ENCODE peak calls at places on chromosomes 7 and 10, in four cellular contexts. One of them, this sample, is unnamed.

GRCh38 chr10:91559170-91559569 is 73.7 kb downstream of the PPP1R3C start:
- DNase-seq in IMR-90: no peak
- DNase-seq in neuronal stem cell: no peak
- DNase-seq in mesendoderm: no peak
- DNase-seq in this sample: no peak

GRCh38 chr7:153939654-153940053 is 112.5 kb upstream of the DPP6 start:
- DNase-seq in IMR-90: no peak
- DNase-seq in neuronal stem cell: no peak
- DNase-seq in mesendoderm: no peak
- DNase-seq in this sample: no peak

GRCh38 chr7:21304836-21305235 is 123.0 kb upstream of the SP4 start:
- DNase-seq in IMR-90: no peak
- DNase-seq in neuronal stem cell: no peak
- DNase-seq in mesendoderm: no peak
- DNase-seq in this sample: no peak

GRCh38 chr10:110210663-110211454 is 3.5 kb downstream of the MXI1 start:
- DNase-seq in IMR-90: peak
- DNase-seq in neuronal stem cell: peak
- DNase-seq in mesendoderm: peak
- DNase-seq in this sample: peak

GRCh38 chr10:48684463-48684791 is 246 bp upstream of the WDFY4 start:
- DNase-seq in IMR-90: no peak
- DNase-seq in neuronal stem cell: no peak
- DNase-seq in mesendoderm: no peak
- DNase-seq in this sample: no peak

GRCh38 chr7:155844526-155844925 is 32.3 kb upstream of the SHH start:
- DNase-seq in IMR-90: no peak
- DNase-seq in neuronal stem cell: no peak
- DNase-seq in mesendoderm: no peak
- DNase-seq in this sample: no peak

GRCh38 chr7:158903897-158904541 is 47.7 kb downstream of the DYNC2I1 start:
- DNase-seq in IMR-90: no peak
- DNase-seq in neuronal stem cell: no peak
- DNase-seq in mesendoderm: no peak
- DNase-seq in this sample: no peak

GRCh38 chr7:24135003-24135817 is 148.8 kb upstream of the NPY start:
- DNase-seq in IMR-90: no peak
- DNase-seq in neuronal stem cell: no peak
- DNase-seq in mesendoderm: no peak
- DNase-seq in this sample: no peak

GRCh38 chr10:49113741-49114141 is 1.6 kb downstream of the VSTM4 start:
- DNase-seq in IMR-90: peak
- DNase-seq in neuronal stem cell: no peak
- DNase-seq in mesendoderm: no peak
- DNase-seq in this sample: peak

GRCh38 chr7:120742370-120742769 is 115.6 kb downstream of the TSPAN12 start:
- DNase-seq in IMR-90: no peak
- DNase-seq in neuronal stem cell: peak
- DNase-seq in mesendoderm: peak
- DNase-seq in this sample: peak

GRCh38 chr10:112774808-112775207 is 175.2 kb upstream of the TCF7L2 start:
- DNase-seq in IMR-90: no peak
- DNase-seq in neuronal stem cell: no peak
- DNase-seq in mesendoderm: no peak
- DNase-seq in this sample: no peak

GRCh38 chr7:2759736-2760097 is 71.7 kb downstream of the AMZ1 start:
- DNase-seq in IMR-90: no peak
- DNase-seq in neuronal stem cell: no peak
- DNase-seq in mesendoderm: no peak
- DNase-seq in this sample: no peak
- H3K18ac ChIP-seq in IMR-90: no peak
- H3K18ac ChIP-seq in neuronal stem cell: no peak
- H3K18ac ChIP-seq in mesendoderm: no peak
- H3K18ac ChIP-seq in this sample: no peak

GRCh38 chr10:97548828-97549455 is 23.6 kb upstream of the ANKRD2 start:
- DNase-seq in IMR-90: no peak
- DNase-seq in neuronal stem cell: no peak
- DNase-seq in mesendoderm: no peak
- DNase-seq in this sample: no peak
- H2BK5ac ChIP-seq in IMR-90: no peak
- H2BK5ac ChIP-seq in neuronal stem cell: peak
- H2BK5ac ChIP-seq in mesendoderm: no peak
- H2BK5ac ChIP-seq in this sample: no peak

GRCh38 chr7:151062399-151063211 is 3.2 kb downstream of the SLC4A2 start:
- DNase-seq in IMR-90: peak
- DNase-seq in neuronal stem cell: peak
- DNase-seq in mesendoderm: peak
- DNase-seq in this sample: peak
- H3K18ac ChIP-seq in IMR-90: no peak
- H3K18ac ChIP-seq in neuronal stem cell: peak
- H3K18ac ChIP-seq in mesendoderm: peak
- H3K18ac ChIP-seq in this sample: peak

GRCh38 chr10:1413256-1413655 is 324.1 kb downstream of the ADARB2 start:
- DNase-seq in IMR-90: no peak
- DNase-seq in neuronal stem cell: no peak
- DNase-seq in mesendoderm: no peak
- DNase-seq in this sample: no peak

GRCh38 chr10:1411451-1411850 is 325.9 kb downstream of the ADARB2 start:
- DNase-seq in IMR-90: no peak
- DNase-seq in neuronal stem cell: no peak
- DNase-seq in mesendoderm: no peak
- DNase-seq in this sample: no peak

GRCh38 chr10:1412531-1413189 is 324.7 kb downstream of the ADARB2 start:
- DNase-seq in IMR-90: no peak
- DNase-seq in neuronal stem cell: no peak
- DNase-seq in mesendoderm: no peak
- DNase-seq in this sample: no peak

GRCh38 chr10:1410469-1411395 is 326.6 kb downstream of the ADARB2 start:
- DNase-seq in IMR-90: no peak
- DNase-seq in neuronal stem cell: no peak
- DNase-seq in mesendoderm: no peak
- DNase-seq in this sample: no peak

DNA sequence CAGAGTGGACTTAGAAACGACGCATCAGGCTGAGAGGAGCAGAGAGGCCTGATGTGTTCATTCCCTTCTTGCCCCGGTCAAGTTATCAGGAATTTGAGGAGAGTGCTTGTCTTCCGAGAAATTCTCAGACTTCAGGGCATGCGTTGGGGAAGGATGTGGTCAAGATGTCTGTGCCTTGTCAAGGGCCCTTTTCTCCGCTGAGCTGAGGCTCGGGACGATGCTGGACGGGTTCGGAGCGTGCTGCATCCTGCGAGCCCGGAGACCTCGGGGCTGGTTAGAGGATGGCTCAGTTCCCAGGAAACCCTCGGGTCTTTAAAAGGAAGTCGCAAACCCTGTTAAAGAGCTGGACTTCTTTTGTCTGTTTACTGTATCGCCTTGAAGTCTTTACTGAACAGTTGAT is 325.4 kb downstream of the ADARB2 start:
- DNase-seq in IMR-90: no peak
- DNase-seq in neuronal stem cell: no peak
- DNase-seq in mesendoderm: no peak
- DNase-seq in this sample: no peak
- H2BK5ac ChIP-seq in IMR-90: no peak
- H2BK5ac ChIP-seq in neuronal stem cell: no peak
- H2BK5ac ChIP-seq in mesendoderm: no peak
- H2BK5ac ChIP-seq in this sample: no peak

DNA sequence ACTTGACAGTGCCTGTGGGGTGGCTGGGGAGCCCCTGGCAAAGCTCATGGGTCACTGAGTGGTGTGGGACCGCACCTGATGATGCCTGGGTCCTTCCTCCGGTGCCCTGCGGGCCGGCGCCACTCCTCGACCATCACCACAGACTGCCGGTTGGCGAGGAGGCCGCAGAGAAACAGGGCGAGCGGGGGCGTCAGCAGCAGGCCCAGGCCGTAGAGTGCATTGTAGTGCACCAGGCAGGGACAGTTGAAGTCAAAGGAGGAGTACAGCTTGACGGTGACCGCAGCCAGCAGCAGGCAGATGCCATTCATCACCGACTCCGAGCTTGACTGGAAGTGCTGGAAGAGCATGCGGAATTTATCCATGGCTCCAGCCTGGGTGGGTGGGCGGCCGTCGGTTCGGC is 369 bp downstream of the CALHM3 start:
- DNase-seq in IMR-90: no peak
- DNase-seq in neuronal stem cell: no peak
- DNase-seq in mesendoderm: no peak
- DNase-seq in this sample: no peak
- H3K18ac ChIP-seq in IMR-90: no peak
- H3K18ac ChIP-seq in neuronal stem cell: peak
- H3K18ac ChIP-seq in mesendoderm: no peak
- H3K18ac ChIP-seq in this sample: no peak

GRCh38 chr10:133133471-133134231 is 26.4 kb upstream of the KNDC1 start:
- DNase-seq in IMR-90: no peak
- DNase-seq in neuronal stem cell: no peak
- DNase-seq in mesendoderm: no peak
- DNase-seq in this sample: no peak
- H2BK5ac ChIP-seq in IMR-90: no peak
- H2BK5ac ChIP-seq in neuronal stem cell: no peak
- H2BK5ac ChIP-seq in mesendoderm: no peak
- H2BK5ac ChIP-seq in this sample: no peak

DNA sequence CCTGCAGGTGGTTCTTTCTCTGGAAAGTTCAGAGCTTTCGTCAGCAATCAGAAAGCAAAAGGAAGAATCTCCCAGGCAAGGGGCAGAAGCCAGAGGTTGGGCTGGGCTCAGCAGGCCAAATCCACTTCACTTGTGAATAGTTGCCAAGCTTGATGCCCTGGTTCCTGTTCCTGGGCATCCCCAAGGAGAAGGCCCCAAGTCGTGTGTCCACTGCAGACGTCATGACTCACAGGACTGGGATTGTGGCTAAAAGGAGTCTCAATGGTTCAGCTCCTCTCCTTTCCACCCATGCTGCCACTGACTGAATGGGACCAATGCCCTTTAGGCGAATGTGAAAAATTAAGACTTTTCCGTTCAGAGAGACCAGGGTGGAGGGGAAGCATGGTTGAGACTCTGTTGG is 38.6 kb upstream of the TRIM8 start:
- DNase-seq in IMR-90: no peak
- DNase-seq in neuronal stem cell: no peak
- DNase-seq in mesendoderm: no peak
- DNase-seq in this sample: no peak
- H3K18ac ChIP-seq in IMR-90: peak
- H3K18ac ChIP-seq in neuronal stem cell: no peak
- H3K18ac ChIP-seq in mesendoderm: no peak
- H3K18ac ChIP-seq in this sample: no peak

GRCh38 chr7:96861-97260 is 95.5 kb upstream of the FAM20C start:
- DNase-seq in IMR-90: no peak
- DNase-seq in neuronal stem cell: no peak
- DNase-seq in mesendoderm: peak
- DNase-seq in this sample: peak

GRCh38 chr7:97442-97841 is 94.9 kb upstream of the FAM20C start:
- DNase-seq in IMR-90: no peak
- DNase-seq in neuronal stem cell: no peak
- DNase-seq in mesendoderm: peak
- DNase-seq in this sample: no peak

GRCh38 chr7:95180-95862 is 97.0 kb upstream of the FAM20C start:
- DNase-seq in IMR-90: peak
- DNase-seq in neuronal stem cell: no peak
- DNase-seq in mesendoderm: no peak
- DNase-seq in this sample: no peak

GRCh38 chr7:94251-94801 is 98.0 kb upstream of the FAM20C start:
- DNase-seq in IMR-90: no peak
- DNase-seq in neuronal stem cell: no peak
- DNase-seq in mesendoderm: no peak
- DNase-seq in this sample: no peak

DNA sequence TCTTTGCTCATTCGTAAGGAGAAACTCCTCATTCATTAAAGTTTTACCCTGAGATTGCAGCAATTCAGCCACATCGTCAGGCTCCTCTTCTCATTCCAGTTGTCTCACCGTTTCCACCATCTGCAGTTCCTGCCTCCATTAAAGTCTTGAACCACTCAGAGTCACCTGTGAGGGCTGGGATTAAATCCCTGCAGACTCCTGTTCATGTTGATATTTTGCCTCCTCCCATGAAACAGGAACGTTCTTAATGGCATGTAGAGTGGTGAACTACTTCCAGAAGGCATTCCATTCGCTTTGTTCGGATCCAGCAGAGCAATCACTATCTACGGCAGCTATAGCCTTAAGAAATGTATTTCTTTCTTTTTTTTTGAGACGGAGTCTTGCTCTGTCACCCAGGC is 96.5 kb upstream of the FAM20C start:
- DNase-seq in IMR-90: no peak
- DNase-seq in neuronal stem cell: no peak
- DNase-seq in mesendoderm: peak
- DNase-seq in this sample: no peak
- H2BK5ac ChIP-seq in IMR-90: peak
- H2BK5ac ChIP-seq in neuronal stem cell: no peak
- H2BK5ac ChIP-seq in mesendoderm: no peak
- H2BK5ac ChIP-seq in this sample: no peak